ENCODE peak calls at places on chromosomes 13 and 19, in five cellular contexts. I is B cell, A is activated B cell treated with CpG ODN at 0.5 μM for 24 hours, V is neural crest cell, K is SW480. E is an unnamed sample.

GRCh38 chr13:33510350-33510749 is 224.8 kb upstream of the STARD13 start:
- DNase-seq in K (no peak), A (no peak), V (no peak), I (no peak), E (no peak)

GRCh38 chr13:31350560-31350959 is 150.8 kb downstream of the B3GLCT start:
- DNase-seq in V (no peak), K (no peak), I (no peak), A (no peak), E (no peak)

GRCh38 chr13:28611654-28612131 is 47.2 kb upstream of the POMP start:
- DNase-seq in A (no peak), V (no peak), I (no peak), K (no peak), E (no peak)

GRCh38 chr13:51804295-51805172 is 571 bp upstream of the DHRS12 start:
- DNase-seq in K (no peak), V (no peak), I (no peak), A (no peak), E (peak)

GRCh38 chr13:33721719-33722118 is 96.2 kb upstream of the RFC3 start:
- DNase-seq in K (no peak), I (no peak), V (no peak), A (no peak), E (no peak)

GRCh38 chr13:46615888-46616531 is 63.0 kb downstream of the LRCH1 start:
- DNase-seq in I (no peak), A (no peak), K (no peak), V (no peak), E (no peak)

GRCh38 chr19:47156861-47157454 is 26.3 kb downstream of the SAE1 start:
- DNase-seq in I (no peak), K (no peak), V (no peak), A (no peak), E (no peak)

GRCh38 chr19:15442142-15442920 is 7.4 kb downstream of the WIZ start:
- DNase-seq in V (no peak), K (no peak), I (no peak), A (no peak), E (no peak)

GRCh38 chr13:93814658-93815057 is 588.1 kb downstream of the GPC6 start:
- DNase-seq in A (no peak), K (no peak), I (no peak), V (no peak), E (no peak)

GRCh38 chr19:5001547-5002131 is 32.7 kb downstream of the KDM4B start:
- DNase-seq in V (peak), I (peak), K (peak), A (no peak), E (peak)

GRCh38 chr13:24905242-24905641 is 141.3 kb downstream of the RNF17 start:
- DNase-seq in K (no peak), V (no peak), A (no peak), I (no peak), E (no peak)

GRCh38 chr19:40103600-40103999 is 12.9 kb upstream of the ZNF780A start:
- DNase-seq in V (no peak), A (no peak), I (no peak), K (no peak), E (no peak)

GRCh38 chr13:40517486-40518311 is 148.7 kb downstream of the FOXO1 start:
- DNase-seq in I (no peak), A (no peak), V (no peak), K (no peak), E (no peak)

E was measured in DMS53.